ENCODE peak calls at places on chromosomes 11 and 22, in seven cellular contexts. One of them, this sample, is unnamed.

GRCh38 chr11:69312418-69313399 is 18.8 kb downstream of the MYEOV start:
- DNase-seq in astrocyte of the cerebellum: no peak
- DNase-seq in transverse colon: no peak
- DNase-seq in psoas muscle: no peak
- DNase-seq in IMR-90: no peak
- DNase-seq in A549: no peak
- DNase-seq in ovary: no peak
- DNase-seq in this sample: no peak

GRCh38 chr11:105229758-105230157 is 90.2 kb upstream of the CARD18 start:
- DNase-seq in astrocyte of the cerebellum: no peak
- DNase-seq in ovary: no peak
- DNase-seq in A549: no peak
- DNase-seq in IMR-90: peak; percentile 34
- DNase-seq in transverse colon: no peak
- DNase-seq in psoas muscle: no peak
- DNase-seq in this sample: no peak

GRCh38 chr22:46634011-46634699 is 14.0 kb downstream of the GRAMD4 start:
- DNase-seq in IMR-90: no peak
- DNase-seq in astrocyte of the cerebellum: no peak
- DNase-seq in ovary: no peak
- DNase-seq in psoas muscle: no peak
- DNase-seq in A549: no peak
- DNase-seq in transverse colon: no peak
- DNase-seq in this sample: no peak

GRCh38 chr11:26820739-26821138 is 98.9 kb upstream of the SLC5A12 start:
- DNase-seq in A549: no peak
- DNase-seq in psoas muscle: no peak
- DNase-seq in IMR-90: peak; percentile 66
- DNase-seq in astrocyte of the cerebellum: no peak
- DNase-seq in transverse colon: no peak
- DNase-seq in ovary: no peak
- DNase-seq in this sample: no peak

GRCh38 chr11:66388746-66389386 is 17.3 kb upstream of the SLC29A2 start:
- DNase-seq in transverse colon: peak; percentile 83
- DNase-seq in psoas muscle: peak; percentile 84
- DNase-seq in ovary: no peak
- DNase-seq in astrocyte of the cerebellum: peak; percentile 43
- DNase-seq in IMR-90: peak; percentile 73
- DNase-seq in A549: peak; percentile 80
- DNase-seq in this sample: peak; percentile 85

GRCh38 chr11:11857769-11858168 is 16.0 kb downstream of the USP47 start:
- DNase-seq in ovary: no peak
- DNase-seq in A549: peak; percentile 32
- DNase-seq in transverse colon: no peak
- DNase-seq in IMR-90: no peak
- DNase-seq in psoas muscle: no peak
- DNase-seq in astrocyte of the cerebellum: no peak
- DNase-seq in this sample: no peak

GRCh38 chr11:114377612-114378267 is 22.6 kb downstream of the C11orf71 start:
- DNase-seq in psoas muscle: no peak
- DNase-seq in transverse colon: no peak
- DNase-seq in A549: no peak
- DNase-seq in astrocyte of the cerebellum: no peak
- DNase-seq in ovary: no peak
- DNase-seq in IMR-90: peak; percentile 87
- DNase-seq in this sample: no peak

GRCh38 chr11:32395127-32395526 is 40.2 kb downstream of the WT1 start:
- DNase-seq in psoas muscle: no peak
- DNase-seq in IMR-90: no peak
- DNase-seq in transverse colon: no peak
- DNase-seq in astrocyte of the cerebellum: no peak
- DNase-seq in A549: no peak
- DNase-seq in ovary: no peak
- DNase-seq in this sample: no peak

GRCh38 chr11:70713988-70714665 is 315.8 kb downstream of the CTTN start:
- DNase-seq in IMR-90: no peak
- DNase-seq in psoas muscle: no peak
- DNase-seq in ovary: no peak
- DNase-seq in transverse colon: no peak
- DNase-seq in A549: no peak
- DNase-seq in astrocyte of the cerebellum: no peak
- DNase-seq in this sample: no peak

GRCh38 chr22:20084547-20085413 is 4.7 kb downstream of the DGCR8 start:
- DNase-seq in IMR-90: no peak
- DNase-seq in astrocyte of the cerebellum: no peak
- DNase-seq in ovary: no peak
- DNase-seq in transverse colon: no peak
- DNase-seq in psoas muscle: peak; percentile 78
- DNase-seq in A549: no peak
- DNase-seq in this sample: peak; percentile 74

GRCh38 chr11:68125164-68125563 is 4.0 kb upstream of the CHKA start:
- DNase-seq in transverse colon: no peak
- DNase-seq in astrocyte of the cerebellum: no peak
- DNase-seq in psoas muscle: no peak
- DNase-seq in A549: no peak
- DNase-seq in IMR-90: no peak
- DNase-seq in ovary: no peak
- DNase-seq in this sample: no peak

GRCh38 chr11:952406-953385 is 27.0 kb downstream of the AP2A2 start:
- DNase-seq in transverse colon: peak; percentile 73
- DNase-seq in astrocyte of the cerebellum: no peak
- DNase-seq in IMR-90: peak; percentile 67
- DNase-seq in psoas muscle: no peak
- DNase-seq in A549: peak; percentile 96
- DNase-seq in ovary: no peak
- DNase-seq in this sample: no peak

GRCh38 chr11:62390237-62390636 is 28.6 kb upstream of the SCGB1A1 start:
- DNase-seq in IMR-90: no peak
- DNase-seq in A549: no peak
- DNase-seq in transverse colon: no peak
- DNase-seq in psoas muscle: no peak
- DNase-seq in astrocyte of the cerebellum: no peak
- DNase-seq in ovary: no peak
- DNase-seq in this sample: no peak

GRCh38 chr11:45673441-45673840 is 8.0 kb upstream of the CHST1 start:
- DNase-seq in ovary: peak; percentile 3
- DNase-seq in transverse colon: no peak
- DNase-seq in astrocyte of the cerebellum: no peak
- DNase-seq in A549: no peak
- DNase-seq in psoas muscle: no peak
- DNase-seq in IMR-90: no peak
- DNase-seq in this sample: no peak

GRCh38 chr11:75562836-75563484 is 907 bp downstream of the SERPINH1 start:
- DNase-seq in A549: peak; percentile 40
- DNase-seq in transverse colon: peak; percentile 28
- DNase-seq in IMR-90: peak; percentile 56
- DNase-seq in ovary: peak; percentile 44
- DNase-seq in astrocyte of the cerebellum: no peak
- DNase-seq in psoas muscle: peak; percentile 66
- DNase-seq in this sample: no peak

GRCh38 chr11:75563501-75563977 is 1.5 kb downstream of the SERPINH1 start:
- DNase-seq in transverse colon: no peak
- DNase-seq in astrocyte of the cerebellum: no peak
- DNase-seq in IMR-90: no peak
- DNase-seq in ovary: no peak
- DNase-seq in psoas muscle: no peak
- DNase-seq in A549: no peak
- DNase-seq in this sample: no peak

GRCh38 chr11:75561426-75562047 is 516 bp upstream of the SERPINH1 start:
- DNase-seq in IMR-90: no peak
- DNase-seq in ovary: no peak
- DNase-seq in A549: no peak
- DNase-seq in astrocyte of the cerebellum: no peak
- DNase-seq in psoas muscle: no peak
- DNase-seq in transverse colon: no peak
- DNase-seq in this sample: no peak

GRCh38 chr11:75560644-75561043 is 1.4 kb upstream of the SERPINH1 start:
- DNase-seq in transverse colon: no peak
- DNase-seq in ovary: no peak
- DNase-seq in IMR-90: peak; percentile 45
- DNase-seq in A549: no peak
- DNase-seq in psoas muscle: no peak
- DNase-seq in astrocyte of the cerebellum: no peak
- DNase-seq in this sample: no peak

DNA sequence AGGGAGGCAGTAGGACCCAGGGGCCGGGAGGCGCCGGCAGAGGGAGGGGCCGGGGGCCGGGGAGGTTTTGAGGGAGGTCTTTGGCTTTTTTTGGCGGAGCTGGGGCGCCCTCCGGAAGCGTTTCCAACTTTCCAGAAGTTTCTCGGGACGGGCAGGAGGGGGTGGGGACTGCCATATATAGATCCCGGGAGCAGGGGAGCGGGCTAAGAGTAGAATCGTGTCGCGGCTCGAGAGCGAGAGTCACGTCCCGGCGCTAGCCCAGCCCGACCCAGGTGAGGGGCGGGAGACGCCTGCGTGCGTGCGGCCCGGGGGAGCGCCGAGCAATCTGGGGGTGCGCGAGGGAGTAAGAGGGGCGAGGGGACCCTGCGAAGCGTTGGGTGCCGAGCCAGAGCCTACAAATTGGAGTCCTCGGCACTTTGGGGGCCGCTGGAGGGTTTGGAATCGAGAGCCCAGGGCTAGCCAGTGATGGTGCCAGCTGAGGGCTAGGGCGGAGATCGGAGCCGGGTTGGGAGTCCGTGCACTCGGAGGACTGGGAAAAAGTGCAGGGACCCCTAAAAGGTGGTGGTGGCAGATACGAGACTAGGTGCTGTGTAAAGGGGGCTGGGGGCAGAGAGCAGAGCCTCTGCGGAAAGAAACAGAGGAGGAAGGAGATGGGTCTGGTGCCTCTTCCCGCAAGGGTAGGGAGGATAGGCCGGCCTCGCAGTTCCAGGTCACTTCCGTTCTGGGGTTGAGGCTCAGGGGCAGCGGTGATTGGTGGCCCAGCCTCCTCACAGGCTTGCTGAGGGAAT is at the start of gene SERPINH1:
- DNase-seq in psoas muscle: peak; percentile 93
- DNase-seq in astrocyte of the cerebellum: peak; percentile 52
- DNase-seq in IMR-90: peak; percentile 84
- DNase-seq in ovary: peak; percentile 94
- DNase-seq in transverse colon: peak; percentile 90
- DNase-seq in A549: peak; percentile 89
- DNase-seq in this sample: peak; percentile 85
- TF ChIP-seq CTCF in psoas muscle: no peak
- TF ChIP-seq CTCF in astrocyte of the cerebellum: no peak
- TF ChIP-seq CTCF in IMR-90: no peak
- TF ChIP-seq CTCF in ovary: no peak
- TF ChIP-seq CTCF in transverse colon: no peak
- TF ChIP-seq CTCF in A549: no peak
- TF ChIP-seq CTCF in this sample: no peak

GRCh38 chr11:34380696-34381095 is 22.9 kb upstream of the ABTB2 start:
- DNase-seq in ovary: no peak
- DNase-seq in transverse colon: no peak
- DNase-seq in A549: peak; percentile 65
- DNase-seq in IMR-90: peak; percentile 53
- DNase-seq in psoas muscle: no peak
- DNase-seq in astrocyte of the cerebellum: no peak
- DNase-seq in this sample: no peak

GRCh38 chr11:34379081-34379480 is 21.3 kb upstream of the ABTB2 start:
- DNase-seq in astrocyte of the cerebellum: no peak
- DNase-seq in psoas muscle: no peak
- DNase-seq in transverse colon: no peak
- DNase-seq in ovary: no peak
- DNase-seq in A549: no peak
- DNase-seq in IMR-90: peak; percentile 36
- DNase-seq in this sample: no peak

GRCh38 chr11:34381775-34382174 is 24.0 kb upstream of the ABTB2 start:
- DNase-seq in transverse colon: no peak
- DNase-seq in ovary: no peak
- DNase-seq in A549: no peak
- DNase-seq in psoas muscle: no peak
- DNase-seq in IMR-90: no peak
- DNase-seq in astrocyte of the cerebellum: no peak
- DNase-seq in this sample: no peak

GRCh38 chr11:34373727-34374126 is 15.9 kb upstream of the ABTB2 start:
- DNase-seq in A549: no peak
- DNase-seq in psoas muscle: no peak
- DNase-seq in IMR-90: no peak
- DNase-seq in astrocyte of the cerebellum: no peak
- DNase-seq in transverse colon: no peak
- DNase-seq in ovary: no peak
- DNase-seq in this sample: no peak

DNA sequence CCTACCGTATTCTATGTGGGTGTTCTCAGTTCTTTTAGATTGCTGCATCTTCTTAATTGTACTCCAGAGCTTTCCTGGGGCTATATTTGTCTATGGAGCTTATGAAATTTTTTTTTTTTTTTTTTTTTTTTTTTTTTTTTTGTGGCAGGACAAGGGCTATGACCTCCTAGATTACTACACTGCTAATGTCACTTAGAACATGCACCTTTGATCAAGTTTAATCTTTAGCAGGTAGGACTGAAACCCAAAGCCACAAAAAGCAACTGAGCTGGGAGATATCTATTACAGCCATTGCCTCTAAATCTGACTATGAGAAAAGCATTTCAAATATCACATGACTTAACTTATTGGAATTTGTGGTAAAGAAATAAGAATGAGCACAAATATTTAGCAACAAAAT is 21.7 kb upstream of the ABTB2 start:
- DNase-seq in psoas muscle: no peak
- DNase-seq in ovary: no peak
- DNase-seq in transverse colon: no peak
- DNase-seq in A549: no peak
- DNase-seq in IMR-90: no peak
- DNase-seq in astrocyte of the cerebellum: no peak
- DNase-seq in this sample: no peak
- H3K4me3 ChIP-seq in psoas muscle: no peak overlapping the region
- H3K4me3 ChIP-seq in ovary: no peak overlapping the region
- H3K4me3 ChIP-seq in transverse colon: no peak overlapping the region
- H3K4me3 ChIP-seq in A549: no peak overlapping the region
- H3K4me3 ChIP-seq in IMR-90: no peak overlapping the region
- H3K4me3 ChIP-seq in astrocyte of the cerebellum: no peak overlapping the region
- H3K4me3 ChIP-seq in this sample: no peak overlapping the region

GRCh38 chr22:36368359-36368983 is 19.3 kb downstream of the MYH9 start:
- DNase-seq in ovary: no peak
- DNase-seq in A549: peak; percentile 57
- DNase-seq in psoas muscle: no peak
- DNase-seq in transverse colon: no peak
- DNase-seq in astrocyte of the cerebellum: peak; percentile 76
- DNase-seq in IMR-90: peak; percentile 78
- DNase-seq in this sample: peak; percentile 86
- TF ChIP-seq CTCF in ovary: no peak
- TF ChIP-seq CTCF in A549: no peak
- TF ChIP-seq CTCF in psoas muscle: no peak
- TF ChIP-seq CTCF in transverse colon: peak; percentile 21
- TF ChIP-seq CTCF in astrocyte of the cerebellum: no peak
- TF ChIP-seq CTCF in IMR-90: peak; percentile 23
- TF ChIP-seq CTCF in this sample: peak; percentile 36

DNA sequence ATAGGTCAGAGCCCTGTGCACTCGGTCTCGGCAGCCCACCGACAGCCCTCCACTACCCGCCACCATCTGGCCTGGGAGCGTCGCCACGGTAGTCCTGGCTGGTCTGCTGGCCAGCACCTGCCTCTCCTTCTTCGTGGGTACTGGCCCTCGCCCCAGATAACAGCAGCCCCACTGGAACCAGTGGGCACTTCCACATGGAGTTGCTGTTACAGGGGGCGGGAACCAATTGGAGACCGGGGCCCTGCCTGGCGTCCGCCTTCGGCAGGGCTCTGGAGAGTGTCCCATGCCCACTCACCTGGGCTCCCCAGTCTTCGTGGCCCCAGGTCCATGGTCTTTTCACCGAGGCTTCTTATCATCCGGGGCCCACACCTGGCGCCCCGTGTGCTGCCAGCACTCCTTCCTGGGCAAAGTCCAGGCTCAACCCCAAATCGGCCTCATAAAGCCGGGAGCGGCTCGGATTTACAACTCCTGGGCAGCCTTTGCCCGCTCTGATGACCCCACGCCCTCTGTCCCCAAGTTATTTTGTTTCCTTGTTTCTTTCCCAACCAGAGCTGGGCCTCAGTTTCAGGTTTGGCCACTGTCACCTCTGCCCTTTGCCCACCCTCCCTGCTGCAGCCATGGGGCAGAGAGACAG is 12.9 kb upstream of the EHD1 start:
- DNase-seq in astrocyte of the cerebellum: no peak
- DNase-seq in A549: no peak
- DNase-seq in transverse colon: peak; percentile 87
- DNase-seq in IMR-90: no peak
- DNase-seq in ovary: no peak
- DNase-seq in psoas muscle: no peak
- DNase-seq in this sample: no peak
- H3K4me3 ChIP-seq in astrocyte of the cerebellum: no peak overlapping the region
- H3K4me3 ChIP-seq in A549: peak overlapping the region; percentile 49
- H3K4me3 ChIP-seq in transverse colon: peak overlapping the region; percentile 72
- H3K4me3 ChIP-seq in IMR-90: no peak overlapping the region
- H3K4me3 ChIP-seq in ovary: peak overlapping the region; percentile 20
- H3K4me3 ChIP-seq in psoas muscle: no peak overlapping the region
- H3K4me3 ChIP-seq in this sample: no peak overlapping the region

This sample was measured in BE2C.